ENCODE peak calls at places on chromosomes 6 and 20, in four cellular contexts. E is uterus, O is spleen, H is neuronal stem cell. K is an unnamed sample.

GRCh38 chr20:53738039-53738944 is 144.7 kb upstream of the ZNF217 start:
- DNase-seq in E (peak; percentile 70), O (no peak), H (no peak), K (no peak)

GRCh38 chr20:51462566-51463276 is 79.8 kb downstream of the NFATC2 start:
- DNase-seq in E (peak; percentile 73), O (peak; percentile 75), H (no peak), K (peak; percentile 68)

GRCh38 chr20:38386004-38386403 is 39.7 kb downstream of the LBP start:
- DNase-seq in E (no peak), O (no peak), H (no peak), K (no peak)

GRCh38 chr6:43806758-43807227 is 36.8 kb downstream of the VEGFA start:
- DNase-seq in E (no peak), O (no peak), H (no peak), K (no peak)

GRCh38 chr6:158323561-158323958 is 11.3 kb downstream of the TULP4 start:
- DNase-seq in E (no peak), O (no peak), H (no peak), K (no peak)

GRCh38 chr20:23143986-23144695 is 58.0 kb upstream of the CD93 start:
- DNase-seq in E (no peak), O (no peak), H (no peak), K (no peak)

GRCh38 chr6:74222768-74223321 is 526.8 kb downstream of the CD109 start:
- DNase-seq in E (no peak), O (no peak), H (peak; percentile 26), K (no peak)

GRCh38 chr6:114170958-114171387 is 171.8 kb downstream of the HS3ST5 start:
- DNase-seq in E (no peak), O (no peak), H (no peak), K (no peak)

GRCh38 chr6:74170118-74170517 is 474.1 kb downstream of the CD109 start:
- DNase-seq in E (peak; percentile 24), O (no peak), H (no peak), K (no peak)

GRCh38 chr6:30357678-30358339 is 12.9 kb downstream of the RPP21 start:
- DNase-seq in E (peak; percentile 79), O (no peak), H (peak; percentile 80), K (peak; percentile 54)

GRCh38 chr6:91506509-91506908 is 919.6 kb upstream of the MAP3K7 start:
- DNase-seq in E (no peak), O (no peak), H (no peak), K (no peak)

GRCh38 chr6:74447013-74447412 is 751.0 kb downstream of the CD109 start:
- DNase-seq in E (no peak), O (no peak), H (no peak), K (no peak)

GRCh38 chr20:37395921-37396519 is 50.1 kb downstream of the SRC start:
- DNase-seq in E (no peak), O (no peak), H (no peak), K (no peak)

GRCh38 chr6:148146717-148147116 is 195.9 kb upstream of the SASH1 start:
- DNase-seq in E (no peak), O (no peak), H (no peak), K (no peak)

GRCh38 chr6:150191809-150192208 is 49.0 kb downstream of the PPP1R14C start:
- DNase-seq in E (no peak), O (no peak), H (no peak), K (no peak)

GRCh38 chr6:16371401-16371800 is 133.0 kb downstream of the GMPR start:
- DNase-seq in E (no peak), O (no peak), H (no peak), K (no peak)

GRCh38 chr20:6921717-6922386 is 154.4 kb downstream of the BMP2 start:
- DNase-seq in E (no peak), O (no peak), H (no peak), K (no peak)

GRCh38 chr6:116268589-116269293 is 11.0 kb downstream of the TSPYL1 start:
- DNase-seq in E (no peak), O (no peak), H (no peak), K (peak; percentile 25)

GRCh38 chr6:169263836-169264608 is 10.4 kb upstream of the THBS2 start:
- DNase-seq in E (no peak), O (peak; percentile 66), H (no peak), K (no peak)

GRCh38 chr20:49395183-49395582 is 87.3 kb downstream of the KCNB1 start:
- DNase-seq in E (peak; percentile 91), O (no peak), H (no peak), K (peak; percentile 24)

GRCh38 chr20:19019734-19020364 is 192.6 kb upstream of the SLC24A3 start:
- DNase-seq in E (no peak), O (no peak), H (no peak), K (no peak)

GRCh38 chr6:5125152-5126006 is 40.2 kb downstream of the PPP1R3G start:
- DNase-seq in E (no peak), O (no peak), H (no peak), K (no peak)

GRCh38 chr6:119313937-119314893 is 35.3 kb downstream of the MAN1A1 start:
- DNase-seq in E (no peak), O (no peak), H (no peak), K (no peak)

GRCh38 chr6:38176797-38177751 is 357.5 kb downstream of the ZFAND3 start:
- DNase-seq in E (no peak), O (peak; percentile 47), H (no peak), K (no peak)

GRCh38 chr20:7967199-7967844 is 27.1 kb upstream of the HAO1 start:
- DNase-seq in E (no peak), O (no peak), H (no peak), K (no peak)

GRCh38 chr6:344816-345340 is 46.7 kb upstream of the IRF4 start:
- DNase-seq in E (no peak), O (peak; percentile 69), H (no peak), K (no peak)

GRCh38 chr6:134657751-134658522 is 292.0 kb downstream of the ALDH8A1 start:
- DNase-seq in E (no peak), O (no peak), H (no peak), K (no peak)

GRCh38 chr6:138044972-138045371 is 62.2 kb downstream of the PERP start:
- DNase-seq in E (no peak), O (no peak), H (no peak), K (no peak)

GRCh38 chr20:43124261-43124660 is 65.4 kb downstream of the PTPRT start:
- DNase-seq in E (no peak), O (no peak), H (no peak), K (no peak)

GRCh38 chr6:101705866-101706265 is 312.4 kb downstream of the GRIK2 start:
- DNase-seq in E (no peak), O (no peak), H (no peak), K (no peak)
- H3K4me3 ChIP-seq in E (no peak overlapping the region), O (no peak overlapping the region), H (no peak overlapping the region), K (no peak overlapping the region)

GRCh38 chr20:63957690-63958441 is 1.6 kb upstream of the UCKL1 start:
- DNase-seq in E (no peak), O (peak; percentile 79), H (no peak), K (peak; percentile 88)
- H3K4me3 ChIP-seq in E (no peak overlapping the region), O (no peak overlapping the region), H (no peak overlapping the region), K (no peak overlapping the region)

GRCh38 chr6:34041385-34041784 is 104.5 kb downstream of the GRM4 start:
- DNase-seq in E (no peak), O (no peak), H (no peak), K (no peak)
- H3K4me3 ChIP-seq in E (no peak overlapping the region), O (no peak overlapping the region), H (no peak overlapping the region), K (no peak overlapping the region)

DNA sequence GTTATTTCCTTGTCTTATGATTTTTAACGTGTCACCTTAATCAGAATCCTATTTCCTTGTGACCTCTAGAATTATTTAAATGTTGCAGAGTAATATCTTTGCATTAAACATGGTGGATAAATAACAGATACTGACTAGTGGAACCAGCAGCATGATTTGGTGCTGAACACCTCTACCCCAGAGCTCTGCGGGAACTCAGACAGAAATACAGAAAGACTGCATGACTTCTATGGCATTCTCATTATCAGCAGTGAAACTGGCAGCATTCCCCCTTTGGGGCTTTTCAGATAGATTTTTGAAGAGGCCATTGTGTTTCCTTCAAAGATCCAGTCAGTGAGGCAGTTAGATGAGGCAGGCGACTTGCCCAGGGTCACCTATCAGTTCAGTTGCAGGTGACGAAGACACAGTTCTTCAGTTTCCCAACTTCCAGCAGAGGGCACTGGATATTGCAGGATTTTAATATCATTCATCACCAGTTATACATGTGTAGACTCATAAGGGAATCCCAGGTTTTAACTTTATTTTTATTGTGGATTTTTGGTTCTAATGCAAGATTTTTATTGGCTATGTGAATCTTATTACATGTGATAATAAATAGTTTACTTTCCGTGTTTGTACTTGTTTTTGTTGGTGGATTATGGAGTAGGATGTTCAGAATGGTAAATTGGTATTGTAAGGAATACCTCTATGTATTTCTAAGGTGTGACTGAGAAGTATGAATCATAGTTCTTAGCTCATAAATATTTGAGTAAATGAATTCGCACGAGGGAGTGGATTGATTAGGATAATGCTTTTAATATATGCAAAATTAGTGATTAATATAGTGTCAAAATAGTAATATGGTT is 81.3 kb downstream of the AFDN start:
- DNase-seq in E (no peak), O (no peak), H (no peak), K (no peak)
- H3K4me3 ChIP-seq in E (no peak overlapping the region), O (no peak overlapping the region), H (no peak overlapping the region), K (no peak overlapping the region)

GRCh38 chr6:56247654-56248122 is 308 bp upstream of the COL21A1 start:
- DNase-seq in E (no peak), O (no peak), H (no peak), K (no peak)

GRCh38 chr6:56244528-56245253 is 2.7 kb downstream of the COL21A1 start:
- DNase-seq in E (no peak), O (no peak), H (no peak), K (no peak)

GRCh38 chr6:56246544-56246940 is 838 bp downstream of the COL21A1 start:
- DNase-seq in E (no peak), O (no peak), H (no peak), K (no peak)

GRCh38 chr6:56246941-56247653 is at the start of gene COL21A1:
- DNase-seq in E (peak; percentile 70), O (peak; percentile 71), H (peak; percentile 52), K (peak; percentile 48)

GRCh38 chr6:56245903-56246351 is 1.5 kb downstream of the COL21A1 start:
- DNase-seq in E (no peak), O (no peak), H (no peak), K (no peak)
- H3K4me3 ChIP-seq in E (no peak overlapping the region), O (no peak overlapping the region), H (no peak overlapping the region), K (no peak overlapping the region)

GRCh38 chr6:142304241-142304640 is 2.4 kb downstream of the ADGRG6 start:
- DNase-seq in E (no peak), O (no peak), H (no peak), K (no peak)

GRCh38 chr6:142300758-142301251 is 1.0 kb upstream of the ADGRG6 start:
- DNase-seq in E (no peak), O (no peak), H (peak; percentile 4), K (peak; percentile 37)

GRCh38 chr6:142303191-142303564 is 1.4 kb downstream of the ADGRG6 start:
- DNase-seq in E (no peak), O (no peak), H (no peak), K (no peak)

GRCh38 chr6:142301421-142302391 is at the start of gene ADGRG6:
- DNase-seq in E (no peak), O (peak; percentile 83), H (peak; percentile 57), K (peak; percentile 76)

GRCh38 chr6:142302427-142303190 is 802 bp downstream of the ADGRG6 start:
- DNase-seq in E (no peak), O (no peak), H (no peak), K (no peak)
- H3K4me3 ChIP-seq in E (peak overlapping the region; percentile 27), O (peak overlapping the region; percentile 60), H (no peak overlapping the region), K (no peak overlapping the region)